ENCODE peak calls at places on chromosome 2, in eight cellular contexts. One of them, this sample, is unnamed.

GRCh38 chr2:64404743-64405142 is 49.2 kb upstream of the LGALSL start:
- DNase-seq in neural progenitor cell: peak
- DNase-seq in cardiac muscle cell: peak
- DNase-seq in stimulated activated CD8-positive, alpha-beta memory T cell treated with anti-CD3 and anti-CD28 coated beads, Interleukin-7, amount 100 ng/mL, for 1 hour: no peak
- DNase-seq in brain pericyte: no peak
- DNase-seq in MV-4-11: no peak
- DNase-seq in HT-29: peak
- DNase-seq in HCT116: no peak
- DNase-seq in this sample: peak

GRCh38 chr2:25280066-25280687 is 61.5 kb downstream of the DNMT3A start:
- DNase-seq in neural progenitor cell: no peak
- DNase-seq in cardiac muscle cell: no peak
- DNase-seq in stimulated activated CD8-positive, alpha-beta memory T cell treated with anti-CD3 and anti-CD28 coated beads, Interleukin-7, amount 100 ng/mL, for 1 hour: no peak
- DNase-seq in brain pericyte: no peak
- DNase-seq in MV-4-11: peak
- DNase-seq in HT-29: no peak
- DNase-seq in HCT116: no peak
- DNase-seq in this sample: no peak

GRCh38 chr2:148742373-148742772 is 97.8 kb downstream of the EPC2 start:
- DNase-seq in neural progenitor cell: no peak
- DNase-seq in cardiac muscle cell: no peak
- DNase-seq in stimulated activated CD8-positive, alpha-beta memory T cell treated with anti-CD3 and anti-CD28 coated beads, Interleukin-7, amount 100 ng/mL, for 1 hour: no peak
- DNase-seq in brain pericyte: no peak
- DNase-seq in MV-4-11: no peak
- DNase-seq in HT-29: no peak
- DNase-seq in HCT116: no peak
- DNase-seq in this sample: no peak

GRCh38 chr2:74581463-74581862 is 26.9 kb downstream of the DOK1 start:
- DNase-seq in neural progenitor cell: no peak
- DNase-seq in cardiac muscle cell: no peak
- DNase-seq in stimulated activated CD8-positive, alpha-beta memory T cell treated with anti-CD3 and anti-CD28 coated beads, Interleukin-7, amount 100 ng/mL, for 1 hour: no peak
- DNase-seq in brain pericyte: no peak
- DNase-seq in MV-4-11: no peak
- DNase-seq in HT-29: no peak
- DNase-seq in HCT116: no peak
- DNase-seq in this sample: no peak

GRCh38 chr2:189709761-189710160 is 35.3 kb downstream of the ANKAR start:
- DNase-seq in neural progenitor cell: no peak
- DNase-seq in cardiac muscle cell: no peak
- DNase-seq in stimulated activated CD8-positive, alpha-beta memory T cell treated with anti-CD3 and anti-CD28 coated beads, Interleukin-7, amount 100 ng/mL, for 1 hour: no peak
- DNase-seq in brain pericyte: no peak
- DNase-seq in MV-4-11: no peak
- DNase-seq in HT-29: no peak
- DNase-seq in HCT116: no peak
- DNase-seq in this sample: no peak

GRCh38 chr2:6352906-6353515 is 512.7 kb downstream of the CMPK2 start:
- DNase-seq in neural progenitor cell: peak
- DNase-seq in cardiac muscle cell: no peak
- DNase-seq in stimulated activated CD8-positive, alpha-beta memory T cell treated with anti-CD3 and anti-CD28 coated beads, Interleukin-7, amount 100 ng/mL, for 1 hour: no peak
- DNase-seq in brain pericyte: no peak
- DNase-seq in MV-4-11: no peak
- DNase-seq in HT-29: peak
- DNase-seq in HCT116: no peak
- DNase-seq in this sample: peak

GRCh38 chr2:65661980-65662653 is 229.7 kb upstream of the SPRED2 start:
- DNase-seq in neural progenitor cell: peak
- DNase-seq in cardiac muscle cell: peak
- DNase-seq in stimulated activated CD8-positive, alpha-beta memory T cell treated with anti-CD3 and anti-CD28 coated beads, Interleukin-7, amount 100 ng/mL, for 1 hour: no peak
- DNase-seq in brain pericyte: no peak
- DNase-seq in MV-4-11: no peak
- DNase-seq in HT-29: no peak
- DNase-seq in HCT116: no peak
- DNase-seq in this sample: no peak

GRCh38 chr2:189328451-189329249 is 112.6 kb upstream of the WDR75 start:
- DNase-seq in neural progenitor cell: no peak
- DNase-seq in cardiac muscle cell: peak
- DNase-seq in stimulated activated CD8-positive, alpha-beta memory T cell treated with anti-CD3 and anti-CD28 coated beads, Interleukin-7, amount 100 ng/mL, for 1 hour: no peak
- DNase-seq in brain pericyte: no peak
- DNase-seq in MV-4-11: no peak
- DNase-seq in HT-29: no peak
- DNase-seq in HCT116: no peak
- DNase-seq in this sample: no peak

GRCh38 chr2:178877874-178878273 is 70.7 kb upstream of the TTN start:
- DNase-seq in neural progenitor cell: no peak
- DNase-seq in cardiac muscle cell: no peak
- DNase-seq in stimulated activated CD8-positive, alpha-beta memory T cell treated with anti-CD3 and anti-CD28 coated beads, Interleukin-7, amount 100 ng/mL, for 1 hour: no peak
- DNase-seq in brain pericyte: no peak
- DNase-seq in MV-4-11: no peak
- DNase-seq in HT-29: no peak
- DNase-seq in HCT116: no peak
- DNase-seq in this sample: no peak

GRCh38 chr2:233572468-233572867 is 5.9 kb upstream of the USP40 start:
- DNase-seq in neural progenitor cell: no peak
- DNase-seq in cardiac muscle cell: no peak
- DNase-seq in stimulated activated CD8-positive, alpha-beta memory T cell treated with anti-CD3 and anti-CD28 coated beads, Interleukin-7, amount 100 ng/mL, for 1 hour: no peak
- DNase-seq in brain pericyte: no peak
- DNase-seq in MV-4-11: no peak
- DNase-seq in HT-29: no peak
- DNase-seq in HCT116: no peak
- DNase-seq in this sample: no peak

GRCh38 chr2:69026026-69026425 is 13.0 kb downstream of the ANTXR1 start:
- DNase-seq in neural progenitor cell: peak
- DNase-seq in cardiac muscle cell: peak
- DNase-seq in stimulated activated CD8-positive, alpha-beta memory T cell treated with anti-CD3 and anti-CD28 coated beads, Interleukin-7, amount 100 ng/mL, for 1 hour: no peak
- DNase-seq in brain pericyte: no peak
- DNase-seq in MV-4-11: peak
- DNase-seq in HT-29: peak
- DNase-seq in HCT116: peak
- DNase-seq in this sample: peak

GRCh38 chr2:11071207-11071606 is 84.1 kb upstream of the SLC66A3 start:
- DNase-seq in neural progenitor cell: no peak
- DNase-seq in cardiac muscle cell: peak
- DNase-seq in stimulated activated CD8-positive, alpha-beta memory T cell treated with anti-CD3 and anti-CD28 coated beads, Interleukin-7, amount 100 ng/mL, for 1 hour: no peak
- DNase-seq in brain pericyte: no peak
- DNase-seq in MV-4-11: peak
- DNase-seq in HT-29: peak
- DNase-seq in HCT116: no peak
- DNase-seq in this sample: no peak

GRCh38 chr2:70094978-70095832 is 7.9 kb downstream of the PCBP1 start:
- DNase-seq in neural progenitor cell: no peak
- DNase-seq in cardiac muscle cell: peak
- DNase-seq in stimulated activated CD8-positive, alpha-beta memory T cell treated with anti-CD3 and anti-CD28 coated beads, Interleukin-7, amount 100 ng/mL, for 1 hour: no peak
- DNase-seq in brain pericyte: no peak
- DNase-seq in MV-4-11: peak
- DNase-seq in HT-29: peak
- DNase-seq in HCT116: no peak
- DNase-seq in this sample: no peak

GRCh38 chr2:120849278-120849677 is 113.6 kb downstream of the GLI2 start:
- DNase-seq in neural progenitor cell: no peak
- DNase-seq in cardiac muscle cell: no peak
- DNase-seq in stimulated activated CD8-positive, alpha-beta memory T cell treated with anti-CD3 and anti-CD28 coated beads, Interleukin-7, amount 100 ng/mL, for 1 hour: no peak
- DNase-seq in brain pericyte: no peak
- DNase-seq in MV-4-11: no peak
- DNase-seq in HT-29: no peak
- DNase-seq in HCT116: no peak
- DNase-seq in this sample: no peak

GRCh38 chr2:162082036-162082435 is 8.0 kb upstream of the DPP4 start:
- DNase-seq in neural progenitor cell: no peak
- DNase-seq in cardiac muscle cell: no peak
- DNase-seq in stimulated activated CD8-positive, alpha-beta memory T cell treated with anti-CD3 and anti-CD28 coated beads, Interleukin-7, amount 100 ng/mL, for 1 hour: no peak
- DNase-seq in brain pericyte: no peak
- DNase-seq in MV-4-11: no peak
- DNase-seq in HT-29: no peak
- DNase-seq in HCT116: no peak
- DNase-seq in this sample: no peak

GRCh38 chr2:43960921-43961320 is 34.9 kb downstream of the LRPPRC start:
- DNase-seq in neural progenitor cell: no peak
- DNase-seq in cardiac muscle cell: no peak
- DNase-seq in stimulated activated CD8-positive, alpha-beta memory T cell treated with anti-CD3 and anti-CD28 coated beads, Interleukin-7, amount 100 ng/mL, for 1 hour: no peak
- DNase-seq in brain pericyte: no peak
- DNase-seq in MV-4-11: no peak
- DNase-seq in HT-29: no peak
- DNase-seq in HCT116: no peak
- DNase-seq in this sample: no peak

GRCh38 chr2:48424866-48425265 is 105.1 kb upstream of the STON1 start:
- DNase-seq in neural progenitor cell: no peak
- DNase-seq in cardiac muscle cell: no peak
- DNase-seq in stimulated activated CD8-positive, alpha-beta memory T cell treated with anti-CD3 and anti-CD28 coated beads, Interleukin-7, amount 100 ng/mL, for 1 hour: no peak
- DNase-seq in brain pericyte: no peak
- DNase-seq in MV-4-11: no peak
- DNase-seq in HT-29: no peak
- DNase-seq in HCT116: no peak
- DNase-seq in this sample: no peak

GRCh38 chr2:233273120-233273519 is 21.6 kb downstream of the ATG16L1 start:
- DNase-seq in neural progenitor cell: no peak
- DNase-seq in cardiac muscle cell: no peak
- DNase-seq in stimulated activated CD8-positive, alpha-beta memory T cell treated with anti-CD3 and anti-CD28 coated beads, Interleukin-7, amount 100 ng/mL, for 1 hour: no peak
- DNase-seq in brain pericyte: no peak
- DNase-seq in MV-4-11: no peak
- DNase-seq in HT-29: no peak
- DNase-seq in HCT116: no peak
- DNase-seq in this sample: no peak

GRCh38 chr2:189444322-189444721 is 3.0 kb downstream of the WDR75 start:
- DNase-seq in neural progenitor cell: no peak
- DNase-seq in cardiac muscle cell: no peak
- DNase-seq in stimulated activated CD8-positive, alpha-beta memory T cell treated with anti-CD3 and anti-CD28 coated beads, Interleukin-7, amount 100 ng/mL, for 1 hour: no peak
- DNase-seq in brain pericyte: no peak
- DNase-seq in MV-4-11: peak
- DNase-seq in HT-29: no peak
- DNase-seq in HCT116: no peak
- DNase-seq in this sample: no peak

GRCh38 chr2:217016829-217017228 is 157.0 kb upstream of the TNP1 start:
- DNase-seq in neural progenitor cell: no peak
- DNase-seq in cardiac muscle cell: no peak
- DNase-seq in stimulated activated CD8-positive, alpha-beta memory T cell treated with anti-CD3 and anti-CD28 coated beads, Interleukin-7, amount 100 ng/mL, for 1 hour: no peak
- DNase-seq in brain pericyte: no peak
- DNase-seq in MV-4-11: no peak
- DNase-seq in HT-29: no peak
- DNase-seq in HCT116: no peak
- DNase-seq in this sample: no peak

GRCh38 chr2:204670124-204670523 is 124.8 kb downstream of the PARD3B start:
- DNase-seq in neural progenitor cell: no peak
- DNase-seq in cardiac muscle cell: no peak
- DNase-seq in stimulated activated CD8-positive, alpha-beta memory T cell treated with anti-CD3 and anti-CD28 coated beads, Interleukin-7, amount 100 ng/mL, for 1 hour: no peak
- DNase-seq in brain pericyte: no peak
- DNase-seq in MV-4-11: no peak
- DNase-seq in HT-29: no peak
- DNase-seq in HCT116: no peak
- DNase-seq in this sample: no peak

GRCh38 chr2:145769053-145769716 is 1249.3 kb upstream of the ZEB2 start:
- DNase-seq in neural progenitor cell: no peak
- DNase-seq in cardiac muscle cell: no peak
- DNase-seq in stimulated activated CD8-positive, alpha-beta memory T cell treated with anti-CD3 and anti-CD28 coated beads, Interleukin-7, amount 100 ng/mL, for 1 hour: no peak
- DNase-seq in brain pericyte: no peak
- DNase-seq in MV-4-11: no peak
- DNase-seq in HT-29: no peak
- DNase-seq in HCT116: no peak
- DNase-seq in this sample: no peak

GRCh38 chr2:184646177-184646576 is 47.8 kb downstream of the ZNF804A start:
- DNase-seq in neural progenitor cell: peak
- DNase-seq in cardiac muscle cell: peak
- DNase-seq in stimulated activated CD8-positive, alpha-beta memory T cell treated with anti-CD3 and anti-CD28 coated beads, Interleukin-7, amount 100 ng/mL, for 1 hour: no peak
- DNase-seq in brain pericyte: no peak
- DNase-seq in MV-4-11: no peak
- DNase-seq in HT-29: peak
- DNase-seq in HCT116: no peak
- DNase-seq in this sample: peak

GRCh38 chr2:162838141-162838500 is 446 bp downstream of the KCNH7 start:
- DNase-seq in neural progenitor cell: no peak
- DNase-seq in cardiac muscle cell: no peak
- DNase-seq in stimulated activated CD8-positive, alpha-beta memory T cell treated with anti-CD3 and anti-CD28 coated beads, Interleukin-7, amount 100 ng/mL, for 1 hour: no peak
- DNase-seq in brain pericyte: no peak
- DNase-seq in MV-4-11: no peak
- DNase-seq in HT-29: no peak
- DNase-seq in HCT116: no peak
- DNase-seq in this sample: no peak

This sample was measured in Calu3.